ENCODE peak calls at places on chromosomes 1 and 21, in seven cellular contexts. D, U, P, L, A, T and E are unnamed samples.

GRCh38 chr1:17162941-17163340 is 42.0 kb upstream of the PADI1 start:
- DNase-seq in A (no peak), D (no peak), L (no peak), T (no peak), U (no peak), P (no peak), E (no peak)

GRCh38 chr1:58325797-58326196 is 220.7 kb downstream of the OMA1 start:
- DNase-seq in L (no peak), T (no peak), P (no peak), D (no peak), U (no peak), A (no peak), E (no peak)

GRCh38 chr1:56715161-56715560 is 70.0 kb downstream of the PRKAA2 start:
- DNase-seq in A (no peak), L (no peak), U (peak), D (no peak), T (no peak), P (no peak), E (no peak)

GRCh38 chr1:23184203-23184602 is 15.5 kb upstream of the LUZP1 start:
- DNase-seq in A (no peak), L (peak), D (no peak), U (no peak), T (no peak), P (no peak), E (no peak)

GRCh38 chr1:161228032-161228431 is 2.2 kb downstream of the TOMM40L start:
- DNase-seq in P (no peak), U (no peak), A (no peak), T (no peak), D (no peak), L (no peak), E (no peak)

GRCh38 chr1:171141336-171142051 is 43.6 kb upstream of the FMO2 start:
- DNase-seq in U (peak), T (no peak), L (no peak), D (no peak), P (no peak), A (no peak), E (no peak)

GRCh38 chr1:58699011-58699762 is 675 bp downstream of the MYSM1 start:
- DNase-seq in L (no peak), A (no peak), D (no peak), P (no peak), U (no peak), T (no peak), E (no peak)

GRCh38 chr1:43358121-43358745 is 548 bp upstream of the CDC20 start:
- DNase-seq in U (peak), D (peak), P (peak), T (no peak), L (peak), A (no peak), E (peak)

GRCh38 chr1:109924316-109924715 is 13.7 kb downstream of the CSF1 start:
- DNase-seq in A (no peak), U (no peak), L (no peak), T (no peak), D (no peak), P (no peak), E (no peak)

GRCh38 chr1:156963621-156964020 is 43.2 kb downstream of the LRRC71 start:
- DNase-seq in L (no peak), A (no peak), P (no peak), U (no peak), T (no peak), D (no peak), E (no peak)

GRCh38 chr21:42616366-42617340 is 36.8 kb upstream of the PDE9A start:
- DNase-seq in L (no peak), D (no peak), U (no peak), A (no peak), T (no peak), P (no peak), E (no peak)

GRCh38 chr1:62875676-62876075 is 91.7 kb downstream of the ATG4C start:
- DNase-seq in A (no peak), L (no peak), D (no peak), U (no peak), T (no peak), P (no peak), E (no peak)

GRCh38 chr1:21258331-21259134 is 31.7 kb downstream of the ECE1 start:
- DNase-seq in T (no peak), P (no peak), L (no peak), U (no peak), A (no peak), D (no peak), E (no peak)
- TF ChIP-seq USF2 in T (no peak), P (no peak), L (no peak), U (no peak), A (no peak), D (no peak), E (no peak)

DNA sequence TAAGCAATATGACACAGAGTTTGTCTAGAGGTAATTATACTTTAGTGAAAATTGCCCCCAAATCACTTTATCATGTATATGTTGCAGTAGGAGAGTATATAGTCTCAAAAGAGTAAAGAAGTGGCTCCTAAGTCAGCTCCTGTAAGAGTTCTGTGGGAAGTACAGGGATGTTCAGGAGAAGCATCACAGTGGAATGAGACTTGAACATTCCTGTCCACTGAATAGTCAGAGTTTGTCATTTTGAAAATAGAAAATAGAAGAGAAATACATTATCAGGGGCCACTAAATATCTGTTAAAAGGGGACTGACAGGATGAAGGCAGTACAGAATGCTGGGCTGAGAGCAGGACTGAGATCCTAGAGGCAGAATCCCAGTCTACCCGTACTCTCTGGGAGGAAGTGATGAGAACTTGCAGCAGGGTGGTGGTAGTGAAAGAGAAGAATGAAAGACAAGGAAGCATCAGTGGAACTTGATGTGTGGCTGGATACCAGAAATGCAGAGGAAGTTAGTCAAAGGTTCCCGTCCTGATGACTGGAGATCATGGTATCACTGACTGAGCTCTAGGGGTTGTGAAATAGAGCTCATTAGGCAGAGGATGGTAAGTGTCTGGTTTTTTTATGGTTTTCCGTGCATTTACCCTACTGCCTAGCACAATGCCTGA is 153.4 kb downstream of the FMN2 start:
- DNase-seq in L (no peak), T (no peak), P (no peak), D (no peak), U (peak), A (no peak), E (no peak)
- TF ChIP-seq USF2 in L (no peak), T (no peak), P (no peak), D (no peak), U (no peak), A (no peak), E (no peak)

GRCh38 chr1:155051777-155052398 is 772 bp downstream of the ADAM15 start:
- DNase-seq in L (no peak), D (peak), A (no peak), T (no peak), P (peak), U (peak), E (no peak)

GRCh38 chr1:155049651-155050559 is 1.2 kb upstream of the ADAM15 start:
- DNase-seq in A (no peak), U (peak), T (no peak), L (no peak), P (no peak), D (no peak), E (no peak)

GRCh38 chr1:155052412-155053400 is 1.6 kb downstream of the ADAM15 start:
- DNase-seq in T (no peak), L (peak), P (peak), A (no peak), U (no peak), D (peak), E (no peak)

GRCh38 chr1:155051342-155051776 is 243 bp downstream of the ADAM15 start:
- DNase-seq in L (no peak), A (no peak), U (no peak), T (no peak), D (no peak), P (no peak), E (peak)

GRCh38 chr1:155050560-155051341 is at the start of gene ADAM15:
- DNase-seq in A (peak), D (peak), T (peak), L (peak), P (peak), U (peak), E (peak)
- TF ChIP-seq USF2 in A (peak), D (peak), T (no peak), L (no peak), P (no peak), U (no peak), E (no peak)

GRCh38 chr1:226097866-226098625 is 35.5 kb downstream of the H3-3A start:
- DNase-seq in T (no peak), D (no peak), P (no peak), L (no peak), A (no peak), U (peak), E (no peak)

GRCh38 chr1:226095286-226095685 is 32.8 kb downstream of the H3-3A start:
- DNase-seq in P (no peak), U (no peak), A (no peak), D (no peak), T (no peak), L (no peak), E (no peak)

GRCh38 chr1:226098870-226099832 is 36.6 kb downstream of the H3-3A start:
- DNase-seq in A (no peak), D (no peak), U (no peak), T (no peak), L (no peak), P (no peak), E (no peak)

GRCh38 chr1:226104671-226105121 is 42.2 kb downstream of the H3-3A start:
- DNase-seq in P (no peak), A (no peak), L (no peak), T (no peak), D (no peak), U (peak), E (no peak)

GRCh38 chr1:226100436-226101347 is 38.2 kb downstream of the H3-3A start:
- DNase-seq in L (no peak), U (peak), P (peak), A (no peak), D (peak), T (no peak), E (peak)
- TF ChIP-seq USF2 in L (no peak), U (no peak), P (no peak), A (no peak), D (no peak), T (no peak), E (no peak)

GRCh38 chr1:26284597-26285351 is 4.9 kb downstream of the SH3BGRL3 start:
- DNase-seq in L (peak), A (peak), D (peak), T (peak), U (peak), P (peak), E (peak)
- TF ChIP-seq USF2 in L (no peak), A (no peak), D (no peak), T (no peak), U (peak), P (no peak), E (no peak)

DNA sequence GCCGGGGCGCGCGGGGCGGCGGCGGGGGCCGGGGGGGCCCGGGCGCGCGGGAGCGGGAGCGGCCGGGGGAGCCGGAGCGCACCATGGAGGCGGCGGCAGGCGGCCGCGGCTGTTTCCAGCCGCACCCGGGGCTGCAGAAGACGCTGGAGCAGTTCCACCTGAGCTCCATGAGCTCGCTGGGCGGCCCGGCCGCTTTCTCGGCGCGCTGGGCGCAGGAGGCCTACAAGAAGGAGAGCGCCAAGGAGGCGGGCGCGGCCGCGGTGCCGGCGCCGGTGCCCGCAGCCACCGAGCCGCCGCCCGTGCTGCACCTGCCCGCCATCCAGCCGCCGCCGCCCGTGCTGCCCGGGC is 539 bp downstream of the SKI start:
- DNase-seq in A (no peak), U (no peak), T (no peak), D (no peak), L (peak), P (no peak), E (no peak)
- TF ChIP-seq USF2 in A (no peak), U (no peak), T (no peak), D (no peak), L (no peak), P (no peak), E (no peak)